ENCODE peak calls at places on chromosomes 12 and 14, in six cellular contexts. I, H, J, G, Z and T are unnamed samples.

GRCh38 chr14:42779024-42779423 is 1172.3 kb downstream of the LRFN5 start:
- DNase-seq in H (no peak), G (no peak), I (no peak), Z (peak), J (no peak), T (peak)

GRCh38 chr14:63981569-63981968 is 128.8 kb downstream of the SYNE2 start:
- DNase-seq in I (no peak), H (no peak), J (no peak), G (no peak), Z (no peak), T (no peak)

GRCh38 chr12:112842441-112842840 is 50.9 kb downstream of the RPH3A start:
- DNase-seq in Z (no peak), G (no peak), H (no peak), I (peak), J (no peak), T (no peak)

GRCh38 chr12:95506707-95507523 is 33.0 kb downstream of the METAP2 start:
- DNase-seq in I (no peak), H (no peak), J (no peak), Z (no peak), G (no peak), T (no peak)

GRCh38 chr12:21637985-21638891 is 19.4 kb downstream of the LDHB start:
- DNase-seq in G (peak), H (no peak), I (no peak), Z (no peak), J (no peak), T (no peak)

GRCh38 chr12:127230843-127231260 is 1036.1 kb upstream of the TMEM132C start:
- DNase-seq in H (no peak), G (peak), Z (peak), I (no peak), J (no peak), T (peak)

GRCh38 chr12:79444089-79444488 is 246.7 kb downstream of the PAWR start:
- DNase-seq in H (no peak), G (peak), Z (no peak), J (no peak), I (no peak), T (peak)

GRCh38 chr12:29072631-29073030 is 76.4 kb upstream of the FAR2 start:
- DNase-seq in Z (no peak), I (no peak), H (no peak), J (no peak), G (no peak), T (peak)

GRCh38 chr14:55921516-55921915 is 196.7 kb upstream of the PELI2 start:
- DNase-seq in G (no peak), H (no peak), J (no peak), Z (no peak), I (no peak), T (no peak)

GRCh38 chr12:8032242-8033152 is at the start of gene FOXJ2:
- DNase-seq in G (peak), I (peak), J (peak), H (peak), Z (no peak), T (peak)

GRCh38 chr12:6461401-6462233 is 8.9 kb downstream of the VAMP1 start:
- DNase-seq in I (peak), Z (no peak), J (no peak), H (peak), G (no peak), T (peak)
- H3K4me3 ChIP-seq in I (no peak), Z (no peak), J (no peak), H (peak), G (no peak), T (no peak)

GRCh38 chr14:88790501-88791251 is 2.1 kb downstream of the EML5 start:
- DNase-seq in J (no peak), H (no peak), I (no peak), Z (no peak), G (no peak), T (no peak)

GRCh38 chr14:88792572-88793258 is at the start of gene EML5:
- DNase-seq in Z (peak), H (peak), I (peak), J (peak), G (peak), T (peak)

GRCh38 chr14:88791629-88792571 is 853 bp downstream of the EML5 start:
- DNase-seq in G (no peak), Z (no peak), H (no peak), I (no peak), J (no peak), T (no peak)

GRCh38 chr14:88791252-88791621 is 1.5 kb downstream of the EML5 start:
- DNase-seq in G (no peak), H (no peak), J (no peak), Z (no peak), I (no peak), T (no peak)

DNA sequence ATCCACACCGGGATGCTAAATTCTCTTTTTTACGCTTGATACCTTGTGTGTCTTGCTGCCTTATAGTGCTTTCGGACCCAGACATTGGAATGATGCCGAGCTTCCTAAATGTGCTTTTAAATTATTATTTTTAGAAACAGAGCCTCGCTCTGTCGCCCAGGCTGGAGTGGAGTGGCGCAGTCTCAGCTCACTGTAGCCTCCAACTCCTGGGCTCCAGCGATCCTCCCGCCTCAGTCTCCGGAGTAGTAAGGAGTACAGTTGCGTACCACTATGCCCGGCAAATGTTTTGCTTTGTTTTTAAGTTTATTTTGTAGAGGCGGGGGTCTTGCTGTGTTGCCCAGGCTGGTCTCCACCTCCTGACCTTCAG is 489 bp upstream of the EML5 start:
- DNase-seq in Z (no peak), I (no peak), H (no peak), G (no peak), J (no peak), T (no peak)
- TF ChIP-seq CTCF in Z (no peak), I (no peak), H (no peak), G (no peak), J (no peak), T (no peak)

GRCh38 chr14:41404121-41404520 is 202.6 kb upstream of the LRFN5 start:
- DNase-seq in Z (no peak), J (no peak), H (no peak), G (peak), I (no peak), T (no peak)
- H3K4me3 ChIP-seq in Z (no peak), J (no peak), H (no peak), G (no peak), I (no peak), T (no peak)

GRCh38 chr12:125403843-125404242 is 338.6 kb downstream of the AACS start:
- DNase-seq in I (no peak), J (no peak), H (no peak), Z (no peak), G (no peak), T (no peak)

GRCh38 chr12:125399489-125399888 is 334.3 kb downstream of the AACS start:
- DNase-seq in I (no peak), G (no peak), H (no peak), J (no peak), Z (no peak), T (no peak)

GRCh38 chr12:125406131-125406530 is 340.9 kb downstream of the AACS start:
- DNase-seq in J (no peak), G (no peak), Z (no peak), I (no peak), H (no peak), T (no peak)

GRCh38 chr12:125408718-125409117 is 343.5 kb downstream of the AACS start:
- DNase-seq in J (no peak), I (no peak), Z (no peak), G (no peak), H (no peak), T (no peak)

GRCh38 chr12:125403145-125403789 is 338.0 kb downstream of the AACS start:
- DNase-seq in G (no peak), H (no peak), I (no peak), J (no peak), Z (no peak), T (peak)
- TF ChIP-seq CTCF in G (peak), H (peak), I (no peak), J (peak), Z (peak), T (peak)

GRCh38 chr14:77076118-77076631 is 21.9 kb upstream of the CIPC start:
- DNase-seq in H (no peak), Z (no peak), G (no peak), J (peak), I (peak), T (no peak)
- H3K4me3 ChIP-seq in H (no peak), Z (no peak), G (no peak), J (peak), I (no peak), T (no peak)

GRCh38 chr14:78440351-78440750 is 270.2 kb downstream of the NRXN3 start:
- DNase-seq in Z (no peak), H (no peak), J (no peak), G (no peak), I (no peak), T (no peak)
- TF ChIP-seq CTCF in Z (no peak), H (no peak), J (no peak), G (no peak), I (no peak), T (no peak)

GRCh38 chr12:68614105-68614679 is 3.5 kb downstream of the RAP1B start:
- DNase-seq in I (no peak), H (no peak), G (no peak), Z (no peak), J (no peak), T (no peak)
- H3K4me3 ChIP-seq in I (no peak), H (peak), G (no peak), Z (no peak), J (no peak), T (no peak)

GRCh38 chr14:99296517-99296916 is 24.5 kb upstream of the BCL11B start:
- DNase-seq in J (no peak), I (no peak), H (no peak), Z (no peak), G (no peak), T (no peak)
- TF ChIP-seq CTCF in J (no peak), I (no peak), H (no peak), Z (no peak), G (no peak), T (no peak)

DNA sequence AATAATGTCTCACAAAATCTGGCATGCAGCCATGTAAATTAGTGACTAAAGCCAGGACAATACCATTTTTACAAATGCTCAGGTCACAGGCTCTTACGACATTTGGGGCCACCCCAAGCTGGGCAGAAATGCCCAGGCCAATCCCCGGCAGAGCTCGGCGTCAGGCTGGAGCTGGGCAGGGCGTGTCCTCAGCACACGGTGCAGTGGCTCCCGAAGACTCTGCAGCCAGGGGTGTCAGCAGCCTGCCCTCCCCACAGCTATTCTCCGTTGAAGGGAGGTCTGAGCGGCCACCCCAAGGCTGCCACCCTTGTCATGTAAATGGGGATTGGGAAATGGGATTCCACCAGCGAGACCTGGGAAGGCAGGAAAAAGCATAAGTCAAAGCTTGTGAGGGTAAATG is 158.6 kb downstream of the DICER1 start:
- DNase-seq in G (no peak), I (no peak), Z (no peak), H (no peak), J (no peak), T (no peak)
- H3K4me3 ChIP-seq in G (no peak), I (no peak), Z (no peak), H (no peak), J (no peak), T (no peak)